ENCODE peak calls at places on chromosomes 13 and 19, in ten cellular contexts. X is MCF 10A; Z is stimulated activated naive CD8-positive, alpha-beta T cell treated with anti-CD3 and anti-CD28 coated beads, Interleukin-15, Interleukin-2, amounts not matched to agents 100 U/mL and 50 U/mL, for 24 hours; D is NCI-H1092 treated with DMSO at 0.1 percent for 48 hours; F is CD4-positive, alpha-beta T cell; J is T-cell; G is D341Med; Y is stimulated activated CD4-positive, alpha-beta T cell treated with anti-CD3 and anti-CD28 coated beads, Interleukin-12 subunit alpha, Interleukin-12 subunit beta, amount 100 ng/mL, for 24 hours; O is cardiac muscle cell; H is fibroblast of pulmonary artery. T is an unnamed sample.

GRCh38 chr13:112759053-112759452 is 69.2 kb downstream of the ATP11A start:
- DNase-seq in H (no peak), D (no peak), Y (no peak), G (no peak), O (no peak), X (no peak), J (no peak), Z (no peak), F (no peak), T (no peak)

GRCh38 chr19:29737461-29738000 is 22.5 kb upstream of the C19orf12 start:
- DNase-seq in Z (no peak), F (no peak), Y (no peak), H (no peak), O (no peak), J (no peak), D (no peak), G (no peak), X (no peak), T (no peak)

GRCh38 chr19:38385804-38386257 is 2.0 kb downstream of the GGN start:
- DNase-seq in O (no peak), F (no peak), G (no peak), X (no peak), Y (no peak), J (no peak), H (no peak), Z (peak; percentile 17), D (no peak), T (no peak)

GRCh38 chr13:22227895-22228294 is 557.0 kb downstream of the FGF9 start:
- DNase-seq in X (no peak), G (no peak), F (no peak), Z (no peak), Y (no peak), H (no peak), O (no peak), D (no peak), J (no peak), T (no peak)

GRCh38 chr19:2428027-2428690 is 773 bp upstream of the TIMM13 start:
- DNase-seq in D (peak; percentile 50), J (no peak), Z (no peak), O (no peak), X (no peak), G (no peak), H (no peak), Y (no peak), F (no peak), T (no peak)

GRCh38 chr13:21689097-21689496 is 18.2 kb downstream of the FGF9 start:
- DNase-seq in H (no peak), Z (no peak), G (no peak), D (no peak), X (no peak), Y (no peak), F (no peak), J (no peak), O (peak; percentile 26), T (no peak)

GRCh38 chr19:10553087-10553667 is 9.5 kb downstream of the ATG4D start:
- DNase-seq in G (no peak), Z (no peak), Y (no peak), O (no peak), H (no peak), D (no peak), J (no peak), F (no peak), X (no peak), T (peak; percentile 35)

GRCh38 chr19:10074153-10074552 is 12.0 kb upstream of the SHFL start:
- DNase-seq in Y (peak; percentile 36), D (peak; percentile 53), F (no peak), H (peak; percentile 46), G (peak; percentile 65), X (peak; percentile 60), J (peak; percentile 34), O (no peak), Z (peak; percentile 56), T (no peak)

GRCh38 chr13:44903596-44903995 is 85.7 kb downstream of the NUFIP1 start:
- DNase-seq in J (no peak), X (no peak), D (no peak), Z (no peak), Y (no peak), H (peak; percentile 97), F (no peak), O (no peak), G (peak; percentile 40), T (no peak)

GRCh38 chr19:33569822-33570221 is 48.2 kb upstream of the PEPD start:
- DNase-seq in Y (no peak), D (no peak), G (no peak), Z (no peak), J (no peak), F (no peak), O (no peak), H (no peak), X (no peak), T (no peak)

GRCh38 chr13:27372896-27373295 is 51.5 kb upstream of the GTF3A start:
- DNase-seq in H (peak; percentile 18), G (no peak), F (no peak), X (no peak), Y (no peak), D (peak; percentile 96), O (peak; percentile 27), Z (no peak), J (no peak), T (no peak)

GRCh38 chr13:36673352-36673751 is 468 bp upstream of the SERTM1 start:
- DNase-seq in Z (no peak), Y (no peak), D (no peak), X (no peak), F (no peak), O (no peak), H (no peak), G (no peak), J (no peak), T (no peak)

GRCh38 chr19:54307389-54307788 is 5.6 kb downstream of the LILRA5 start:
- DNase-seq in J (no peak), X (no peak), Z (no peak), D (no peak), G (no peak), F (no peak), O (no peak), H (no peak), Y (no peak), T (no peak)

GRCh38 chr13:89784161-89784809 is 1563.2 kb upstream of the MIR17HG start:
- DNase-seq in F (no peak), O (no peak), D (no peak), X (no peak), G (peak; percentile 10), Z (no peak), Y (no peak), H (no peak), J (no peak), T (no peak)

GRCh38 chr19:43499042-43499441 is 5.5 kb downstream of the PHLDB3 start:
- DNase-seq in D (no peak), H (no peak), F (no peak), X (no peak), Z (no peak), Y (no peak), O (no peak), G (no peak), J (no peak), T (no peak)

GRCh38 chr13:23960566-23961156 is 63.4 kb upstream of the C1QTNF9B start:
- DNase-seq in Y (no peak), G (peak; percentile 37), D (peak; percentile 41), F (no peak), H (peak; percentile 66), Z (no peak), X (peak; percentile 65), J (no peak), O (peak; percentile 75), T (no peak)

GRCh38 chr19:49374665-49375434 is 11.2 kb downstream of the DKKL1 start:
- DNase-seq in D (no peak), G (no peak), X (no peak), J (no peak), O (no peak), Z (no peak), Y (no peak), H (no peak), F (no peak), T (no peak)

GRCh38 chr13:112867301-112867711 is 101.7 kb upstream of the MCF2L start:
- DNase-seq in J (no peak), O (no peak), D (no peak), F (no peak), Y (no peak), G (no peak), H (no peak), Z (no peak), X (no peak), T (no peak)

GRCh38 chr13:94987869-94988268 is 275.5 kb upstream of the SOX21 start:
- DNase-seq in D (no peak), O (no peak), H (no peak), J (no peak), F (no peak), G (no peak), X (no peak), Z (no peak), Y (no peak), T (no peak)

GRCh38 chr13:44142911-44143665 is 230.5 kb upstream of the SERP2 start:
- DNase-seq in F (no peak), G (no peak), D (no peak), Y (no peak), H (peak; percentile 31), Z (no peak), O (no peak), J (no peak), X (peak; percentile 31), T (no peak)

GRCh38 chr13:21736926-21737325 is 66.1 kb downstream of the FGF9 start:
- DNase-seq in X (no peak), G (no peak), H (no peak), D (no peak), Y (no peak), O (no peak), F (no peak), Z (no peak), J (no peak), T (no peak)

GRCh38 chr13:113848431-113849260 is 15.2 kb downstream of the GAS6 start:
- DNase-seq in O (no peak), F (no peak), X (peak; percentile 86), Z (no peak), D (no peak), H (no peak), Y (no peak), J (no peak), G (peak; percentile 27), T (no peak)

GRCh38 chr19:58571575-58571947 is 1.6 kb downstream of the MZF1 start:
- DNase-seq in O (no peak), Y (no peak), F (peak; percentile 12), H (no peak), X (no peak), J (no peak), D (no peak), Z (peak; percentile 6), G (no peak), T (no peak)

GRCh38 chr19:32933571-32933970 is 38.2 kb downstream of the CEP89 start:
- DNase-seq in H (no peak), D (no peak), O (no peak), Z (no peak), Y (no peak), J (no peak), X (no peak), F (no peak), G (no peak), T (no peak)

GRCh38 chr13:97001641-97002040 is 7.4 kb upstream of the OXGR1 start:
- DNase-seq in J (no peak), F (no peak), D (no peak), G (no peak), Y (no peak), H (no peak), Z (no peak), O (no peak), X (no peak), T (no peak)

GRCh38 chr13:32829676-32830091 is 186.5 kb upstream of the KL start:
- DNase-seq in X (peak; percentile 67), D (no peak), F (no peak), Z (no peak), Y (no peak), J (no peak), O (no peak), G (no peak), H (peak; percentile 21), T (no peak)

GRCh38 chr13:95540848-95541247 is 11.7 kb upstream of the CLDN10 start:
- DNase-seq in X (no peak), O (peak; percentile 26), F (no peak), Z (no peak), D (peak; percentile 50), G (no peak), H (no peak), J (no peak), Y (no peak), T (no peak)

GRCh38 chr13:99085139-99085845 is 107.4 kb upstream of the DOCK9 start:
- DNase-seq in D (no peak), H (no peak), Y (no peak), G (peak; percentile 37), X (no peak), J (no peak), Z (no peak), F (peak; percentile 39), O (peak; percentile 28), T (no peak)